ENCODE peak calls at places on chromosomes 5 and 9, in six cellular contexts. S, I, B, J, D and L are unnamed samples.

GRCh38 chr5:134874831-134875655 is 872 bp downstream of the TXNDC15 start:
- DNase-seq in D (peak; percentile 48), I (no peak), S (no peak), J (peak; percentile 31), B (no peak), L (no peak)

GRCh38 chr5:172379481-172379880 is 74.8 kb downstream of the SH3PXD2B start:
- DNase-seq in B (no peak), S (no peak), I (no peak), D (no peak), J (no peak), L (no peak)

GRCh38 chr9:4111233-4112000 is 188.5 kb downstream of the GLIS3 start:
- DNase-seq in J (no peak), S (no peak), D (no peak), B (no peak), I (no peak), L (no peak)

GRCh38 chr9:4755026-4755609 is 14.1 kb upstream of the AK3 start:
- DNase-seq in J (no peak), I (no peak), S (no peak), B (no peak), D (no peak), L (no peak)

GRCh38 chr5:139561655-139562451 is 714 bp downstream of the UBE2D2 start:
- DNase-seq in D (no peak), B (no peak), S (no peak), I (no peak), J (peak; percentile 81), L (no peak)

GRCh38 chr5:142296914-142297417 is 27.9 kb downstream of the SPRY4 start:
- DNase-seq in J (no peak), B (no peak), S (no peak), D (peak; percentile 77), I (no peak), L (no peak)

GRCh38 chr5:158991391-158991790 is 108.3 kb downstream of the EBF1 start:
- DNase-seq in B (no peak), J (no peak), D (no peak), S (no peak), I (no peak), L (no peak)

GRCh38 chr5:149264432-149265069 is 7.1 kb upstream of the AFAP1L1 start:
- DNase-seq in I (no peak), J (peak; percentile 37), S (peak; percentile 51), D (peak; percentile 21), B (no peak), L (peak; percentile 53)

GRCh38 chr5:135450957-135451356 is 1.2 kb downstream of the TIFAB start:
- DNase-seq in S (no peak), I (no peak), J (no peak), D (no peak), B (no peak), L (no peak)

GRCh38 chr5:16894236-16895057 is 41.6 kb downstream of the MYO10 start:
- DNase-seq in S (peak; percentile 89), B (no peak), I (no peak), J (no peak), D (peak; percentile 75), L (no peak)

GRCh38 chr9:116646661-116647514 is 40.2 kb upstream of the TRIM32 start:
- DNase-seq in B (peak; percentile 44), D (peak; percentile 37), S (peak; percentile 24), I (no peak), J (peak; percentile 9), L (no peak)

GRCh38 chr5:122151640-122152039 is 22.3 kb downstream of the ZNF474 start:
- DNase-seq in D (no peak), I (no peak), J (no peak), B (no peak), S (no peak), L (no peak)

GRCh38 chr9:34994429-34995287 is 5.1 kb downstream of the DNAJB5 start:
- DNase-seq in I (no peak), D (peak; percentile 38), J (peak; percentile 37), S (peak; percentile 29), B (peak; percentile 52), L (no peak)

GRCh38 chr5:140220698-140221064 is 45.7 kb downstream of the CYSTM1 start:
- DNase-seq in I (no peak), B (no peak), J (no peak), D (no peak), S (no peak), L (no peak)

GRCh38 chr9:108568093-108568492 is 287.7 kb downstream of the ACTL7B start:
- DNase-seq in S (no peak), J (no peak), D (peak; percentile 61), I (no peak), B (no peak), L (no peak)

GRCh38 chr5:170681013-170681433 is 102.5 kb upstream of the GABRP start:
- DNase-seq in I (no peak), D (no peak), J (no peak), B (peak; percentile 36), S (no peak), L (no peak)

GRCh38 chr5:159337291-159337974 is 7.1 kb upstream of the IL12B start:
- DNase-seq in B (no peak), J (no peak), I (no peak), D (no peak), S (no peak), L (no peak)

GRCh38 chr5:88838500-88838899 is 44.5 kb downstream of the MEF2C start:
- DNase-seq in B (no peak), D (no peak), J (no peak), S (no peak), I (no peak), L (no peak)

GRCh38 chr5:141960449-141961323 is 2.7 kb upstream of the PCDH12 start:
- DNase-seq in I (peak; percentile 64), J (peak; percentile 84), S (peak; percentile 72), B (peak; percentile 59), D (peak; percentile 79), L (peak; percentile 92)

GRCh38 chr5:179054036-179054785 is 6.0 kb upstream of the ZNF354C start:
- DNase-seq in B (no peak), D (no peak), J (no peak), I (no peak), S (no peak), L (no peak)

GRCh38 chr9:89750117-89750551 is 145.3 kb downstream of the GADD45G start:
- DNase-seq in I (no peak), D (no peak), B (no peak), J (no peak), S (no peak), L (no peak)

DNA sequence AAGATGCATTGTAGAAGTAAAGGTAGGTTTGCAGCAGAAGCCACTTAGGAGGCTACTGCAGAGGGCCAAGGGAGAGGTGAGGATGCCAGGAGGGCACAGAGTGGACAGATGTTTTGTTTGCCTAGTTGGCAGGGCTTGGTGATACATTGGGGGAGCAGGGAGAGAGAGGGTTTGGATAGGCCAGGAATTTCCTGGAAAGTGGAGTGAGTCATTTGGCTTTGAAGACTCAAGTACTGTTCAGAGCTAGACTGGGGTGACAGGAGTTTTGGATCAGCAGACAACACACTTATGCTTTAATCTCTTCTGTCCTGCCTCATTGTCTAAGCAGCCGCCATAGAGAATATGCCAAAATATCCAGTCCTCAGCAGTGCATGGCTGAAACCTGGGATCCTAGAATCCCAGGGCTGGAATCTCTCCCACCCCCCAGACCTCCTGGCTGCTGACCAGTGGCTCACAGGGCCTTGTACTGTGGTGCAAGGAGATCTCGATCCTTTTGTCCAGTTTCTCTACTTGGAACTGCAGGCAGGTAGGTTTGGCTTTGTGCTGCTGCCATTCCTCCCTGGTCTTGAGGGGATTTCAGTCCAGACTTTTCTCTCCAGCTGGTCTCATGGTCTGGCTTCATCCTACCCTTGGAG is 11.0 kb downstream of the TMEM268 start:
- DNase-seq in S (no peak), J (no peak), D (no peak), B (no peak), I (no peak), L (no peak)
- TF ChIP-seq ZNF274 in S (no peak), J (no peak), D (no peak), B (no peak), I (no peak), L (no peak)

GRCh38 chr5:101306391-101307137 is 403.5 kb upstream of the ST8SIA4 start:
- DNase-seq in S (peak; percentile 6), B (no peak), J (no peak), D (no peak), I (no peak), L (no peak)
- TF ChIP-seq ZNF274 in S (no peak), B (no peak), J (no peak), D (no peak), I (no peak), L (no peak)

GRCh38 chr9:17318821-17319320 is 184.0 kb downstream of the CNTLN start:
- DNase-seq in J (no peak), I (no peak), S (no peak), B (no peak), D (no peak), L (no peak)

GRCh38 chr9:17319822-17320221 is 185.0 kb downstream of the CNTLN start:
- DNase-seq in D (no peak), I (no peak), B (no peak), S (no peak), J (no peak), L (no peak)

DNA sequence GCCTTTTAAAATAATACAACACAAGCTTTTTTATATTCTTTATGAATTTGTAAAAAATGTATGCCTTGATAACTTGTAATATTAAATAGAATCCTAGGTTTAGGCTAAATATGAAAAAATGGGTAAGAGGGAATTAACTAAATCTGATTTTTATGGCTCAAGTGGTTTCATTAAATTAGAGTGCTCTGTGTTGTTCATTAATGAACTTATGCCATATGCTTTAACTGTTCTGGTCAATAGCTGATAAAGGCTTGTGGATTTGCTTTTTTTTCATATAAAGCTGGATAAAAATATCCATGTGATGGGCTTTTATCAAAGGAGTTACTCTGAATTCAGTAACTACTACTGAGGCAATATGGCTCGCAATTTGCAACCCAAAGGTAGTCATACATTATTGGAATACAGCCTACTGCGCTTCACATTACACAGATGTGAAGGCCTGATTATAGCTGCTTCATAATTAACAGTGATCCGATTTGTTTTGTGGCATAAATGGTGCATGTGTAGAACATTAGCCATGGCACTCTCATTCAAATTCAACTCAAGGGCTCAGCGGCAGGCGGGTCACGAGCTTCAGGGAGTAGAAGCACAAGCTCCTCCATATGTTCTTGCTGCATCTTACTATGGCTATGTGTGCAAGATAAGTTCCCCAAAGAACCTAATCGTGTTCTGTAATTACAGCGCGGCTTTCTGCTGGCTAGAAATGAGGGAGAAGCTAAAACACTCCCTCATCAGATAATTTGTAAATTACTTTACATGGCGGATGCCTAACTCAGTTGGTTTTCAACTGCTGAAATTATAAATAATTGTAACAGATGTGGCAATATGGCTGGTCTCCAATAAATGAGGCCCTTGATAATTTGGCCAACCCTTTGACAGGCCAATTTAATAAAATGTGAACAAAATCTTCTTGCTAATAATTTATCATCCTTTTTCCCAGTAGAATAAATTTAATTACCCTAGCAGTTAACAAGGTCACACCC is 188.3 kb downstream of the CNTLN start:
- DNase-seq in I (no peak), J (no peak), B (no peak), S (no peak), D (no peak), L (no peak)
- TF ChIP-seq ZNF274 in I (no peak), J (no peak), B (no peak), S (no peak), D (no peak), L (no peak)

GRCh38 chr9:99447951-99448350 is 225.9 kb downstream of the SEC61B start:
- DNase-seq in D (no peak), S (no peak), J (no peak), B (no peak), I (no peak), L (no peak)

GRCh38 chr9:99441829-99442228 is 219.7 kb downstream of the SEC61B start:
- DNase-seq in D (no peak), J (no peak), S (no peak), I (no peak), B (no peak), L (no peak)

GRCh38 chr9:99449726-99450125 is 227.6 kb downstream of the SEC61B start:
- DNase-seq in S (no peak), I (no peak), J (no peak), B (no peak), D (no peak), L (no peak)

GRCh38 chr9:99445377-99445891 is 223.4 kb downstream of the SEC61B start:
- DNase-seq in D (no peak), B (no peak), J (no peak), S (no peak), I (no peak), L (no peak)

GRCh38 chr9:99445920-99446319 is 223.8 kb downstream of the SEC61B start:
- DNase-seq in I (no peak), B (no peak), D (no peak), S (no peak), J (no peak), L (no peak)
- TF ChIP-seq ZNF274 in I (no peak), B (no peak), D (no peak), S (no peak), J (no peak), L (no peak)